ENCODE peak calls at places on chromosomes 3 and 15, in seven cellular contexts. F is astrocyte of the spinal cord, S is GM12865, Y is fibroblast of lung, J is lower leg skin, T is mucosa of descending colon, V is transverse colon. G is an unnamed sample.

GRCh38 chr3:13282986-13283876 is 136.9 kb downstream of the NUP210 start:
- DNase-seq in F (no peak), S (no peak), Y (peak; percentile 21), J (no peak), T (no peak), V (no peak), G (no peak)

GRCh38 chr3:103308921-103309320 is 874.1 kb downstream of the ZPLD1 start:
- DNase-seq in F (no peak), S (no peak), Y (no peak), J (no peak), T (no peak), V (no peak), G (no peak)

GRCh38 chr3:152193673-152194267 is 75.0 kb upstream of the MBNL1 start:
- DNase-seq in F (no peak), S (peak; percentile 73), Y (no peak), J (no peak), T (peak; percentile 53), V (no peak), G (no peak)

GRCh38 chr3:42229942-42230688 is 35.9 kb downstream of the CCK start:
- DNase-seq in F (peak; percentile 56), S (peak; percentile 30), Y (peak; percentile 43), J (no peak), T (no peak), V (no peak), G (peak; percentile 74)

GRCh38 chr15:90037961-90038633 is 37.0 kb downstream of the ZNF710 start:
- DNase-seq in F (no peak), S (peak; percentile 89), Y (peak; percentile 82), J (no peak), T (no peak), V (no peak), G (no peak)

GRCh38 chr3:4429648-4430350 is 37.3 kb downstream of the SUMF1 start:
- DNase-seq in F (no peak), S (no peak), Y (no peak), J (no peak), T (no peak), V (no peak), G (no peak)

GRCh38 chr15:58649175-58649574 is 100.3 kb downstream of the ADAM10 start:
- DNase-seq in F (no peak), S (no peak), Y (no peak), J (no peak), T (no peak), V (no peak), G (no peak)

GRCh38 chr3:47715928-47716327 is 65.8 kb downstream of the SMARCC1 start:
- DNase-seq in F (peak; percentile 47), S (no peak), Y (peak; percentile 49), J (no peak), T (no peak), V (no peak), G (no peak)

GRCh38 chr15:70932397-70932796 is 39.8 kb downstream of the LRRC49 start:
- DNase-seq in F (no peak), S (peak; percentile 55), Y (no peak), J (no peak), T (no peak), V (no peak), G (no peak)

GRCh38 chr3:194100856-194101390 is 35.0 kb upstream of the HES1 start:
- DNase-seq in F (no peak), S (peak; percentile 91), Y (no peak), J (no peak), T (no peak), V (peak; percentile 31), G (no peak)

GRCh38 chr15:38701134-38701533 is 136.5 kb upstream of the RASGRP1 start:
- DNase-seq in F (no peak), S (no peak), Y (no peak), J (no peak), T (no peak), V (no peak), G (no peak)

GRCh38 chr3:40899286-40899712 is 300.0 kb upstream of the CTNNB1 start:
- DNase-seq in F (peak; percentile 66), S (no peak), Y (peak; percentile 61), J (no peak), T (no peak), V (no peak), G (no peak)

GRCh38 chr15:60914360-60914759 is 314.7 kb downstream of the RORA start:
- DNase-seq in F (no peak), S (no peak), Y (no peak), J (no peak), T (no peak), V (no peak), G (no peak)

GRCh38 chr15:55710286-55710685 is 32.7 kb downstream of the PRTG start:
- DNase-seq in F (no peak), S (no peak), Y (no peak), J (no peak), T (no peak), V (no peak), G (no peak)

GRCh38 chr15:35505816-35506215 is 40.1 kb downstream of the DPH6 start:
- DNase-seq in F (no peak), S (peak; percentile 5), Y (no peak), J (no peak), T (no peak), V (no peak), G (no peak)

GRCh38 chr3:27323087-27323570 is 46.1 kb downstream of the NEK10 start:
- DNase-seq in F (no peak), S (no peak), Y (no peak), J (no peak), T (no peak), V (no peak), G (no peak)

DNA sequence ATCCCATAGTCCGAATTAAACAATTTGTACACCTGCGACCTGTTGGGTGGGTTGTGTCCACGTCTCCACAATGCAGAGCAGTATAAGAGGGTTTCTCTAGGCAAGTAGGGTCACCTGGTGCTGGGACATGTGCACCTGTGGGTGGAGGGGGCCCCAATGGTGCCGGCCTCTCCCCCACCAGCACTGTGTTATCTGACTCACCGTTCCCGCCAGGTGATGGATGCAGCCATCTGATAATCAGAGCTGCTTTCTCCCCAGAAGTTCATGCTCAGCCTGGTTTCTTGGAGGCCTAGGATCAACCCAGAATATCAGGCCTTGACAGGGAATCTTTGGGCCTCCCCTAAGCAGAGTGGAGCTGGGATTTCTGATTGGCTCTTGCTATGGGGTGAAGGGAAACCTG is 86.0 kb downstream of the DNAJB8 start:
- DNase-seq in F (no peak), S (no peak), Y (no peak), J (no peak), T (no peak), V (no peak), G (no peak)
- TF ChIP-seq CTCF in F (no peak), S (no peak), Y (no peak), J (no peak), T (no peak), V (no peak), G (no peak)

DNA sequence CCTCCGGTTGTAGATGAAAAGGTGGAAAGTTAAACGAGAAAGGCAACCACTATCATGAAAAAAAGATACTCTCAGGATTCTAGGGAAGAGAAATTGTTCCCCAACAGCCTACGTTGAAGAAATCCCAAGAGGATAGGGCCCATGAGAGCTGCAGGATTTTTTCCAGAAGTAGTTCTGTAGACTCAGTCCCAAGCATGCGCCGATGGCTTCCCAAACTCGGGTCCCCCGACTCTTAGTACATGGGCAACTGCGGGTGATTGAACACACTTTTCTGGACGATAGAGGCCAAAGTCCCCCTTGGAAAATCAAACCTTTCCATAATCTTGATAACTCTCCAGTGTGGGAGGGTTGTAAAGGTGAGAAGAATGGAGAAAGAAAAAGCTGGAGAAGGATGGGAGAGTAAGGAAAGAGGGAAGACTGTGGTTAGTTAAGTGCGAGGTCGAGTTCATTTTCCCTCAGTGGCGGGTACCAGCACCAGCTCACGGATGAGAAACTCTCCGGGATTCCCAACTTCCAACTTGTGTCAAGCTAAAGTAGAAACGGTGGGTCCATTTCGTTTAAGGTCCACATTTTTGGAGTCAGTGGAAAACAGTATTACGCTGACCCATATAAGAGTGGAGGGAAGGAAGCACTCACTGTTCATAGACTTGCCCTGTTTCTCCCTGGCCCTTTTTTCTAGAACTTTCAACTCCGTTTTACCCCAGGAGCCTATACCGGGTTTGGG is 14.6 kb downstream of the ZIC1 start:
- DNase-seq in F (peak; percentile 67), S (no peak), Y (no peak), J (no peak), T (no peak), V (no peak), G (no peak)
- H3K4me3 ChIP-seq in F (peak overlapping the region; percentile 49), S (no peak overlapping the region), Y (no peak overlapping the region), J (no peak overlapping the region), T (no peak overlapping the region), V (no peak overlapping the region), G (no peak overlapping the region)

GRCh38 chr3:180802837-180803236 is 109.6 kb upstream of the FXR1 start:
- DNase-seq in F (peak; percentile 36), S (peak; percentile 10), Y (peak; percentile 9), J (no peak), T (no peak), V (no peak), G (no peak)

GRCh38 chr3:180808823-180809575 is 103.5 kb upstream of the FXR1 start:
- DNase-seq in F (no peak), S (no peak), Y (no peak), J (no peak), T (no peak), V (no peak), G (no peak)

DNA sequence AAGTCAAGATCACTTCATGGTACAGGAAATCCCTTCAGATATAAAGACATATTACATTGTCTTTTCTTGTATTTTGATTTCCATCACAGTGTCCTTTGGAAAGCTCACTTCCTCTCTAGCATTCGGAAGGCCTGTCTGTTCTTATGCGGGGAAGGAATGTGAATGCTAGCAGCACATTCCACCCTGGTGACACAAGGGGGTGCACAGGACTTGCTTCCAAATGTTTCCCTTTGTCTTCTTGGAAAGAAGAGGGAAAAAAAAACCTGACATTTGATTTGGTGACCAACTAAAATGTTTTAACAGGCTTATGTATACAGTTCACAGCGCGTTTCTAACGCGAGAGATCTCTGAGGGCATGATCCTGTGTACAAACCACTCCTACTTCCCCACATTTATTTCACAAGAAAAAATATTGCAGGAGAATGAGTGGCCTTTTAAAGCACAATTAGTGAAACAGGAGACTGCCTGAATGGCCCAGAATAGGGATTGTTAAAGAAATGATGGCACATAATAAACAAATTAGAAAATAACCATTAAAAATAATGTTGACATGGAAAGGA is 107.5 kb upstream of the FXR1 start:
- DNase-seq in F (peak; percentile 55), S (no peak), Y (peak; percentile 67), J (no peak), T (no peak), V (no peak), G (no peak)
- TF ChIP-seq CTCF in F (peak; percentile 48), S (no peak), Y (peak; percentile 46), J (no peak), T (no peak), V (no peak), G (peak; percentile 13)

GRCh38 chr15:44216958-44217357 is 21.9 kb upstream of the FRMD5 start:
- DNase-seq in F (peak; percentile 9), S (no peak), Y (peak; percentile 41), J (no peak), T (no peak), V (no peak), G (no peak)

GRCh38 chr15:44219073-44219472 is 24.0 kb upstream of the FRMD5 start:
- DNase-seq in F (no peak), S (no peak), Y (no peak), J (no peak), T (no peak), V (no peak), G (no peak)

DNA sequence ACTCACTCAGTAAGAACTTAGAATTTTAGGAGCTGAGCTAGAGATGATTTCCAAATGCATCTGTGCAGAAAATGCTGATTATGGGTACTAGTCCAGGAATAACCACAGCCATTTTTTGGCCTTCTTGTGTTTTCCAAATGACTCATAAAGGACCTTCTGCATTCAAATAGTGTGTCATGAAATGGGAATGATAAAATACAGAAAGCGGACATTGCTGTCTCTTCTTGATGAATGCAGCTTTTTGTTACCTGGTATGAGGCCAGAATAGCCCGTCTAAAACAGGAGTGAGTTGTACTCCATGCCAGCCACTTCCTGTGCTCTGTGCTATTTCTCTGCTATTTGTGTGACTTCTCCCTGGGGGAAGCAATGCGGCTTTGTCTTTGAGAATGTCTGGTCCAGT is 20.5 kb upstream of the FRMD5 start:
- DNase-seq in F (peak; percentile 91), S (peak; percentile 6), Y (peak; percentile 98), J (no peak), T (no peak), V (no peak), G (no peak)
- H3K4me3 ChIP-seq in F (no peak overlapping the region), S (no peak overlapping the region), Y (no peak overlapping the region), J (no peak overlapping the region), T (no peak overlapping the region), V (no peak overlapping the region), G (no peak overlapping the region)

G was measured in vagina.